ENCODE peak calls at places on chromosome 17, in eight cellular contexts. N is fibroblast of lung, U is A549, Q is aorta, X is tibial artery, R is mesendoderm, K is HCT116, C is breast epithelium. G is an unnamed sample.

GRCh38 chr17:28643979-28644781 is 778 bp downstream of the BLTP2 start:
- DNase-seq in N (peak), U (peak), Q (peak), X (peak), R (peak), K (peak), C (no peak), G (peak)

GRCh38 chr17:59893617-59894100 is 738 bp downstream of the RPS6KB1 start:
- DNase-seq in N (peak), U (peak), Q (no peak), X (no peak), R (peak), K (no peak), C (no peak), G (peak)

GRCh38 chr17:27578718-27579085 is 52.3 kb upstream of the LGALS9 start:
- DNase-seq in N (peak), U (no peak), Q (no peak), X (no peak), R (peak), K (no peak), C (no peak), G (no peak)

GRCh38 chr17:39756376-39757079 is 18.8 kb downstream of the GRB7 start:
- DNase-seq in N (no peak), U (no peak), Q (no peak), X (no peak), R (no peak), K (no peak), C (no peak), G (no peak)

GRCh38 chr17:40188694-40189093 is 11.4 kb downstream of the RAPGEFL1 start:
- DNase-seq in N (no peak), U (no peak), Q (no peak), X (no peak), R (no peak), K (no peak), C (no peak), G (no peak)

GRCh38 chr17:4230142-4230541 is 33.6 kb downstream of the ANKFY1 start:
- DNase-seq in N (peak), U (peak), Q (no peak), X (peak), R (peak), K (peak), C (peak), G (peak)

GRCh38 chr17:69506489-69506888 is 92.0 kb downstream of the MAP2K6 start:
- DNase-seq in N (no peak), U (peak), Q (no peak), X (no peak), R (peak), K (no peak), C (no peak), G (no peak)

GRCh38 chr17:75457047-75457654 is 716 bp downstream of the TMEM94 start:
- DNase-seq in N (peak), U (peak), Q (peak), X (no peak), R (peak), K (no peak), C (no peak), G (no peak)

GRCh38 chr17:44279586-44280344 is 11.8 kb upstream of the SLC4A1 start:
- DNase-seq in N (peak), U (peak), Q (peak), X (peak), R (peak), K (no peak), C (peak), G (no peak)

GRCh38 chr17:50128441-50129302 is 1.3 kb downstream of the SAMD14 start:
- DNase-seq in N (no peak), U (no peak), Q (no peak), X (no peak), R (peak), K (no peak), C (no peak), G (no peak)

GRCh38 chr17:34382586-34383224 is 19.7 kb upstream of the CCL1 start:
- DNase-seq in N (no peak), U (no peak), Q (no peak), X (no peak), R (peak), K (no peak), C (no peak), G (no peak)

GRCh38 chr17:75308732-75309629 is 19.7 kb upstream of the SLC25A19 start:
- DNase-seq in N (no peak), U (no peak), Q (peak), X (no peak), R (no peak), K (no peak), C (no peak), G (no peak)

GRCh38 chr17:66992911-66993310 is 28.4 kb downstream of the CACNG4 start:
- DNase-seq in N (no peak), U (no peak), Q (no peak), X (no peak), R (no peak), K (no peak), C (no peak), G (no peak)

GRCh38 chr17:19398301-19399181 is 11.6 kb upstream of the MFAP4 start:
- DNase-seq in N (peak), U (peak), Q (peak), X (peak), R (no peak), K (no peak), C (no peak), G (no peak)

GRCh38 chr17:49327835-49328784 is 33.9 kb downstream of the ZNF652 start:
- DNase-seq in N (peak), U (no peak), Q (no peak), X (no peak), R (no peak), K (no peak), C (no peak), G (no peak)

GRCh38 chr17:68057531-68057952 is 22.0 kb downstream of the KPNA2 start:
- DNase-seq in N (no peak), U (peak), Q (no peak), X (no peak), R (peak), K (peak), C (no peak), G (no peak)

GRCh38 chr17:75263051-75263450 is 1.4 kb downstream of the MRPS7 start:
- DNase-seq in N (no peak), U (no peak), Q (no peak), X (no peak), R (peak), K (no peak), C (no peak), G (no peak)

GRCh38 chr17:38428643-38429371 is 543 bp downstream of the ARHGAP23 start:
- DNase-seq in N (peak), U (no peak), Q (peak), X (peak), R (no peak), K (no peak), C (no peak), G (no peak)

GRCh38 chr17:40341808-40342574 is 22.5 kb downstream of the GJD3 start:
- DNase-seq in N (peak), U (peak), Q (peak), X (peak), R (peak), K (no peak), C (peak), G (no peak)

GRCh38 chr17:4397840-4398239 is 31.4 kb upstream of the UBE2G1 start:
- DNase-seq in N (no peak), U (no peak), Q (no peak), X (no peak), R (no peak), K (no peak), C (no peak), G (no peak)

GRCh38 chr17:38543403-38544174 is 62.2 kb downstream of the SRCIN1 start:
- DNase-seq in N (no peak), U (no peak), Q (peak), X (no peak), R (no peak), K (no peak), C (no peak), G (no peak)

GRCh38 chr17:14203392-14203791 is 33.3 kb downstream of the CDRT15 start:
- DNase-seq in N (no peak), U (no peak), Q (no peak), X (no peak), R (peak), K (no peak), C (no peak), G (no peak)

GRCh38 chr17:21085707-21086106 is 41.1 kb upstream of the DHRS7B start:
- DNase-seq in N (no peak), U (no peak), Q (no peak), X (no peak), R (no peak), K (no peak), C (no peak), G (no peak)

GRCh38 chr17:21089933-21090888 is 36.6 kb upstream of the DHRS7B start:
- DNase-seq in N (no peak), U (no peak), Q (no peak), X (no peak), R (no peak), K (no peak), C (no peak), G (no peak)

GRCh38 chr17:21090889-21091618 is 35.7 kb upstream of the DHRS7B start:
- DNase-seq in N (no peak), U (no peak), Q (no peak), X (no peak), R (peak), K (no peak), C (no peak), G (no peak)

GRCh38 chr17:21094298-21094704 is 32.5 kb upstream of the DHRS7B start:
- DNase-seq in N (no peak), U (peak), Q (no peak), X (no peak), R (no peak), K (no peak), C (no peak), G (no peak)

DNA sequence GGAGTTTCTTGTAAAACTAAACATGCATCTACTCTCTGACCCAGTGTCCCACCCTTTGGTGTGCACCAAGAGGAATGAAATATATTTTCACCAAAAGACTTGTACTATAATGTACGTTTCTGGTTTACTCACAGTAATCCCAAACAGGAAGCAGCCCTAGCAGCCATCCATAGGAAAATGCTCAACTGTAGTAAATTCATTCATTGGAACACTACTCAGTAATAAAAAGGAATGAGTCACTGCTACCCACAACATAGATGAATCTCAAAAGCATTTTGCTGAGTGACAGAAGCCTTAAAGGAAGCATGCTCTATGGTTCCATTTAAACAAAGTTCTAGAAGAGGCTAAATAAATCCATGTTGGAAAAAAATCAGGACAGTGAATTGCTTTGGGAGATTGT is 37.6 kb upstream of the DHRS7B start:
- DNase-seq in N (peak), U (no peak), Q (no peak), X (no peak), R (no peak), K (no peak), C (no peak), G (peak)
- H3K27ac ChIP-seq in N (no peak), U (no peak), Q (no peak), X (no peak), R (no peak), K (no peak), C (no peak), G (no peak)

DNA sequence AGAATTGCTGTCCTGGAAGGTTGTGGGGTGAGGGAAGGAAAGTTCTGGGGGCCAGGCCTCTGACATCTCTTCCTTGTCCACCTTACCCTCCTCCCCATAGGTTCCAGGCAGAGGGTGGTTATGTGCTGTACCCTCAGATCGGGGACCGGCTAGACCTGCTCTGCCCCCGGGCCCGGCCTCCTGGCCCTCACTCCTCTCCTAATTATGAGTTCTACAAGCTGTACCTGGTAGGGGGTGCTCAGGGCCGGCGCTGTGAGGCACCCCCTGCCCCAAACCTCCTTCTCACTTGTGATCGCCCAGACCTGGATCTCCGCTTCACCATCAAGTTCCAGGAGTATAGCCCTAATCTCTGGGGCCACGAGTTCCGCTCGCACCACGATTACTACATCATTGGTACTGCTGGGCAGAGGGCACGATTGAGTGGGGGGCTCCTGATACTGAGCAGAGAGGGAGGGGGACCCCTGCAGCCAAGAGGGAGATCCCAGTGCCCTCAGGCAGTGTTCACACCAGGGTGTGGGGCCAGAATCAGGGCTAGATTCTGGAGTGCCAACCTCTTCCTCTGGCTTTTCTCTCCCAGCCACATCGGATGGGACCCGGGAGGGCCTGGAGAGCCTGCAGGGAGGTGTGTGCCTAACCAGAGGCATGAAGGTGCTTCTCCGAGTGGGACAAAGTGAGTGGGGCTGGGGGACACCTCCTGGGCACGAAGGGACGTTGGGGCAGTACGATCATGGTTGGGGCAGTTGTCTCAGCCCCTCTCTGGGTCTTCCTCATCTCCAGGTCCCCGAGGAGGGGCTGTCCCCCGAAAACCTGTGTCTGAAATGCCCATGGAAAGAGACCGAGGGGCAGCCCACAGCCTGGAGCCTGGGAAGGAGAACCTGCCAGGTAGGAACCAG is 3.1 kb downstream of the EFNB3 start:
- DNase-seq in N (no peak), U (no peak), Q (no peak), X (no peak), R (no peak), K (no peak), C (no peak), G (no peak)
- H3K27ac ChIP-seq in N (no peak), U (no peak), Q (no peak), X (no peak), R (no peak), K (no peak), C (no peak), G (no peak)

GRCh38 chr17:42131971-42132370 is 9.4 kb downstream of the HSPB9 start:
- DNase-seq in N (peak), U (no peak), Q (no peak), X (no peak), R (no peak), K (no peak), C (no peak), G (no peak)
- H3K27ac ChIP-seq in N (no peak), U (no peak), Q (no peak), X (no peak), R (no peak), K (no peak), C (peak), G (no peak)

DNA sequence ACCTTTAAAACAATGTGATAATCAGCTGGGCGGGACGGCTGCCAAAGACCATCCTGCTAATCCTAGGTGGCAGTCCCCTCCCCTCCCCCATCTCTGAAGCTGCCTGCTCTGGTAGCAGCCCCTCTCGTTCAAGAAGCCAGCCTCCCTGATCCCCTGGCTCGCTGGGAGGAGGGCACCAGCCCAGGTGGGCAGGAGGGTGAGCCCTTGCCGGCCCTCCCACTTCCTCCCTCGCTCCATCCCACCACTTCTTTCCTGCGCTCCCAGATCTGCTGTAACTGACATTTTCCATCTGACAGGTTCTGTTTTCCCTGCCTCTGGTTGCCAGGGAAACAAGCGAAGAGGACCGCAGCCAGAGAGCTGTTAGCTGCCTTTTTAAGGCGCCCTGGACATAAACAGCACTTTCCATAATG is 155.7 kb upstream of the TNRC6C start:
- DNase-seq in N (peak), U (no peak), Q (peak), X (peak), R (peak), K (no peak), C (no peak), G (no peak)
- H3K27ac ChIP-seq in N (no peak), U (no peak), Q (no peak), X (peak), R (no peak), K (no peak), C (no peak), G (no peak)

GRCh38 chr17:81333626-81334368 is 38.7 kb upstream of the SLC38A10 start:
- DNase-seq in N (no peak), U (no peak), Q (no peak), X (no peak), R (no peak), K (no peak), C (no peak), G (no peak)

GRCh38 chr17:81331527-81332043 is 36.5 kb upstream of the SLC38A10 start:
- DNase-seq in N (no peak), U (no peak), Q (no peak), X (no peak), R (no peak), K (no peak), C (no peak), G (no peak)

GRCh38 chr17:81332949-81333570 is 38.0 kb upstream of the SLC38A10 start:
- DNase-seq in N (no peak), U (no peak), Q (no peak), X (no peak), R (no peak), K (no peak), C (no peak), G (no peak)

GRCh38 chr17:81330884-81331245 is 35.8 kb upstream of the SLC38A10 start:
- DNase-seq in N (no peak), U (no peak), Q (no peak), X (no peak), R (no peak), K (no peak), C (no peak), G (no peak)

GRCh38 chr17:81332118-81332834 is 37.2 kb upstream of the SLC38A10 start:
- DNase-seq in N (no peak), U (no peak), Q (no peak), X (no peak), R (no peak), K (no peak), C (no peak), G (no peak)
- H3K27ac ChIP-seq in N (no peak), U (peak), Q (no peak), X (no peak), R (no peak), K (no peak), C (no peak), G (no peak)